ENCODE peak calls at places on chromosomes 13 and 19, in seven cellular contexts. One of them, this sample, is unnamed.

GRCh38 chr19:12111176-12111575 is 29.0 kb downstream of the ZNF20 start:
- DNase-seq in transverse colon: no peak
- DNase-seq in left lung: no peak
- DNase-seq in ovary: no peak
- DNase-seq in astrocyte of the spinal cord: no peak
- DNase-seq in lung: no peak
- DNase-seq in cardiac muscle cell: no peak
- DNase-seq in this sample: no peak

GRCh38 chr13:36919206-36919832 is 719 bp downstream of the SMAD9 start:
- DNase-seq in transverse colon: peak
- DNase-seq in left lung: peak
- DNase-seq in ovary: peak
- DNase-seq in astrocyte of the spinal cord: no peak
- DNase-seq in lung: peak
- DNase-seq in cardiac muscle cell: peak
- DNase-seq in this sample: peak

GRCh38 chr19:40604647-40605200 is 3.6 kb downstream of the LTBP4 start:
- DNase-seq in transverse colon: peak
- DNase-seq in left lung: no peak
- DNase-seq in ovary: peak
- DNase-seq in astrocyte of the spinal cord: no peak
- DNase-seq in lung: no peak
- DNase-seq in cardiac muscle cell: no peak
- DNase-seq in this sample: no peak

GRCh38 chr19:42311612-42312160 is 1.4 kb upstream of the TMEM145 start:
- DNase-seq in transverse colon: no peak
- DNase-seq in left lung: no peak
- DNase-seq in ovary: no peak
- DNase-seq in astrocyte of the spinal cord: no peak
- DNase-seq in lung: no peak
- DNase-seq in cardiac muscle cell: no peak
- DNase-seq in this sample: no peak

GRCh38 chr19:41958367-41959055 is 610 bp downstream of the RABAC1 start:
- DNase-seq in transverse colon: peak
- DNase-seq in left lung: peak
- DNase-seq in ovary: peak
- DNase-seq in astrocyte of the spinal cord: peak
- DNase-seq in lung: peak
- DNase-seq in cardiac muscle cell: peak
- DNase-seq in this sample: peak

GRCh38 chr13:95296326-95296939 is 4.8 kb downstream of the ABCC4 start:
- DNase-seq in transverse colon: peak
- DNase-seq in left lung: no peak
- DNase-seq in ovary: no peak
- DNase-seq in astrocyte of the spinal cord: no peak
- DNase-seq in lung: peak
- DNase-seq in cardiac muscle cell: peak
- DNase-seq in this sample: peak

GRCh38 chr13:41520016-41520698 is 62.8 kb downstream of the RGCC start:
- DNase-seq in transverse colon: no peak
- DNase-seq in left lung: no peak
- DNase-seq in ovary: no peak
- DNase-seq in astrocyte of the spinal cord: no peak
- DNase-seq in lung: no peak
- DNase-seq in cardiac muscle cell: no peak
- DNase-seq in this sample: no peak

GRCh38 chr19:54325194-54325621 is 12.2 kb upstream of the LILRA5 start:
- DNase-seq in transverse colon: no peak
- DNase-seq in left lung: no peak
- DNase-seq in ovary: no peak
- DNase-seq in astrocyte of the spinal cord: peak
- DNase-seq in lung: no peak
- DNase-seq in cardiac muscle cell: peak
- DNase-seq in this sample: peak

GRCh38 chr13:109781384-109782065 is 4.9 kb downstream of the IRS2 start:
- DNase-seq in transverse colon: no peak
- DNase-seq in left lung: peak
- DNase-seq in ovary: peak
- DNase-seq in astrocyte of the spinal cord: peak
- DNase-seq in lung: no peak
- DNase-seq in cardiac muscle cell: no peak
- DNase-seq in this sample: no peak

GRCh38 chr13:77033717-77034302 is 6.9 kb upstream of the FBXL3 start:
- DNase-seq in transverse colon: no peak
- DNase-seq in left lung: no peak
- DNase-seq in ovary: no peak
- DNase-seq in astrocyte of the spinal cord: no peak
- DNase-seq in lung: no peak
- DNase-seq in cardiac muscle cell: no peak
- DNase-seq in this sample: no peak

GRCh38 chr13:66553391-66553790 is 676.7 kb downstream of the PCDH9 start:
- DNase-seq in transverse colon: no peak
- DNase-seq in left lung: no peak
- DNase-seq in ovary: no peak
- DNase-seq in astrocyte of the spinal cord: no peak
- DNase-seq in lung: no peak
- DNase-seq in cardiac muscle cell: peak
- DNase-seq in this sample: peak

GRCh38 chr13:36332986-36333385 is 13.2 kb downstream of the SPART start:
- DNase-seq in transverse colon: no peak
- DNase-seq in left lung: no peak
- DNase-seq in ovary: no peak
- DNase-seq in astrocyte of the spinal cord: peak
- DNase-seq in lung: no peak
- DNase-seq in cardiac muscle cell: peak
- DNase-seq in this sample: peak

GRCh38 chr13:74162782-74163181 is 28.6 kb upstream of the KLF12 start:
- DNase-seq in transverse colon: no peak
- DNase-seq in left lung: no peak
- DNase-seq in ovary: no peak
- DNase-seq in astrocyte of the spinal cord: no peak
- DNase-seq in lung: no peak
- DNase-seq in cardiac muscle cell: no peak
- DNase-seq in this sample: no peak

GRCh38 chr19:29771708-29772415 is 39.9 kb upstream of the CCNE1 start:
- DNase-seq in transverse colon: peak
- DNase-seq in left lung: peak
- DNase-seq in ovary: peak
- DNase-seq in astrocyte of the spinal cord: peak
- DNase-seq in lung: no peak
- DNase-seq in cardiac muscle cell: peak
- DNase-seq in this sample: peak

GRCh38 chr13:113906566-113906965 is 42.7 kb upstream of the GAS6 start:
- DNase-seq in transverse colon: no peak
- DNase-seq in left lung: no peak
- DNase-seq in ovary: no peak
- DNase-seq in astrocyte of the spinal cord: no peak
- DNase-seq in lung: peak
- DNase-seq in cardiac muscle cell: no peak
- DNase-seq in this sample: no peak

GRCh38 chr13:66265446-66265845 is 964.7 kb downstream of the PCDH9 start:
- DNase-seq in transverse colon: no peak
- DNase-seq in left lung: no peak
- DNase-seq in ovary: no peak
- DNase-seq in astrocyte of the spinal cord: peak
- DNase-seq in lung: no peak
- DNase-seq in cardiac muscle cell: no peak
- DNase-seq in this sample: no peak

GRCh38 chr13:65292488-65292901 is 1937.6 kb downstream of the PCDH9 start:
- DNase-seq in transverse colon: no peak
- DNase-seq in left lung: no peak
- DNase-seq in ovary: no peak
- DNase-seq in astrocyte of the spinal cord: peak
- DNase-seq in lung: no peak
- DNase-seq in cardiac muscle cell: peak
- DNase-seq in this sample: peak

GRCh38 chr13:66831317-66831716 is 398.8 kb downstream of the PCDH9 start:
- DNase-seq in transverse colon: no peak
- DNase-seq in left lung: no peak
- DNase-seq in ovary: no peak
- DNase-seq in astrocyte of the spinal cord: no peak
- DNase-seq in lung: no peak
- DNase-seq in cardiac muscle cell: no peak
- DNase-seq in this sample: no peak

GRCh38 chr13:105450784-105451183 is 1084.7 kb downstream of the EFNB2 start:
- DNase-seq in transverse colon: no peak
- DNase-seq in left lung: no peak
- DNase-seq in ovary: no peak
- DNase-seq in astrocyte of the spinal cord: no peak
- DNase-seq in lung: no peak
- DNase-seq in cardiac muscle cell: no peak
- DNase-seq in this sample: no peak

GRCh38 chr13:63024458-63024857 is 1608.8 kb upstream of the PCDH20 start:
- DNase-seq in transverse colon: no peak
- DNase-seq in left lung: no peak
- DNase-seq in ovary: no peak
- DNase-seq in astrocyte of the spinal cord: peak
- DNase-seq in lung: no peak
- DNase-seq in cardiac muscle cell: no peak
- DNase-seq in this sample: peak

GRCh38 chr19:11656535-11656934 is 59.3 kb downstream of the ZNF627 start:
- DNase-seq in transverse colon: no peak
- DNase-seq in left lung: no peak
- DNase-seq in ovary: no peak
- DNase-seq in astrocyte of the spinal cord: no peak
- DNase-seq in lung: no peak
- DNase-seq in cardiac muscle cell: no peak
- DNase-seq in this sample: no peak

GRCh38 chr13:101181076-101181685 is 235.1 kb downstream of the NALCN start:
- DNase-seq in transverse colon: no peak
- DNase-seq in left lung: no peak
- DNase-seq in ovary: no peak
- DNase-seq in astrocyte of the spinal cord: peak
- DNase-seq in lung: no peak
- DNase-seq in cardiac muscle cell: no peak
- DNase-seq in this sample: no peak
- H3K4me3 ChIP-seq in transverse colon: no peak
- H3K4me3 ChIP-seq in left lung: no peak
- H3K4me3 ChIP-seq in ovary: no peak
- H3K4me3 ChIP-seq in astrocyte of the spinal cord: no peak
- H3K4me3 ChIP-seq in lung: no peak
- H3K4me3 ChIP-seq in cardiac muscle cell: no peak
- H3K4me3 ChIP-seq in this sample: no peak

DNA sequence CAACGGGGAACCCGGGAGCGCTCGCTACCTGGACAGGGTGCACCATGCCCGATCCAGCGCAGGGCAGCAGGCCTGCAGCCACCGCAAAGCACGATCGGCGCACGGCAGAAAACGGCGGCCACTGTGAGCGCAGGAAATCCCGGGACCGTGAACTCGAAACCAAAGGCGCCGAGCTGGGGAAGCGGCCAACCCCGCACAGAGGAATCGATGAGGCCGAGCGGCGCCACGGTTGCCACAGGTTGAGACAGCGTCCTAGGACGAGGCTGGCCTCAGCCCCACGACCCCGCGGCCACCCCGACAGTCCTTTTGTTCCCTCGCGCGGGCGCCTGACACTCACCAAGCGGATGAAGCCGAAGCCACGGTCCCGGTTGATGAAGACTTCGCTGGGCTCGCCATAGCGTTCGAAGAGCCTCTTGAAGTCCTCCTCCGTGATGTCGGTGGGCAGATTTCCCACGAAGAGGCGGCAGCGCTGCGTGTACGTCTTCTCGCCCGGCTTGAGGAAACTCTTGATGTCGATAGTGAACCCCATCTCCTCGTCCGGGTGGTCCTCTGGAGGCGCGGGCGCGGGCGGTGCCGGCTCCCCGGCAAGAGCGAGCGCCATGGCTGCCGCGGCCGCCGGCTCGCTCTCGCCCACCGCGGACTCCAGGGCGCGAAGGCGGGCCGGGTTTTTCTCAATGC is 557 bp downstream of the PSPC1 start:
- DNase-seq in transverse colon: peak
- DNase-seq in left lung: peak
- DNase-seq in ovary: peak
- DNase-seq in astrocyte of the spinal cord: peak
- DNase-seq in lung: peak
- DNase-seq in cardiac muscle cell: peak
- DNase-seq in this sample: peak
- TF ChIP-seq CTCF in transverse colon: no peak
- TF ChIP-seq CTCF in left lung: no peak
- TF ChIP-seq CTCF in ovary: no peak
- TF ChIP-seq CTCF in astrocyte of the spinal cord: no peak
- TF ChIP-seq CTCF in lung: no peak
- TF ChIP-seq CTCF in cardiac muscle cell: no peak
- TF ChIP-seq CTCF in this sample: no peak

DNA sequence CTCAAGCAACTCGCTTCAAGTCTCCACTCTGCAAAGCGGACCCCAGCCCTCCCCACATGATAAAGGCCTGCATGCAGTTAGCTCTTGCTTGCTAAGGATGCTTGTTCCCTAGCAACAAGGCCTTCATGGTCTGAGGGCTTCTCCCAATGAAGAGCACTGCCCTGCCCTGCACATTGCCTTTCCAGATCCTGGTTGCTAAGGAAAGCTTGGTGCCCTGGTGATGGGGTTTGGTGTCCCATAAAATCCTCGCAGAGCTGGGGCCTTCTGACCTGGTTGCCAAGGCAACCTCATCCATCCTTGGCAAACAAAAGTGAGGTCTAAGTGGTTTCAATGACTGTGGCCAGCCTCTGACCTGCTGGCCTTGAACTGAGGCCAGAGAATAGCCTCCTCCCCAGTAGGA is 5.9 kb downstream of the DBP start:
- DNase-seq in transverse colon: no peak
- DNase-seq in left lung: no peak
- DNase-seq in ovary: no peak
- DNase-seq in astrocyte of the spinal cord: no peak
- DNase-seq in lung: no peak
- DNase-seq in cardiac muscle cell: no peak
- DNase-seq in this sample: no peak
- H3K4me3 ChIP-seq in transverse colon: no peak
- H3K4me3 ChIP-seq in left lung: no peak
- H3K4me3 ChIP-seq in ovary: no peak
- H3K4me3 ChIP-seq in astrocyte of the spinal cord: no peak
- H3K4me3 ChIP-seq in lung: no peak
- H3K4me3 ChIP-seq in cardiac muscle cell: no peak
- H3K4me3 ChIP-seq in this sample: peak

GRCh38 chr13:48679941-48680630 is 26.4 kb downstream of the CYSLTR2 start:
- DNase-seq in transverse colon: no peak
- DNase-seq in left lung: no peak
- DNase-seq in ovary: no peak
- DNase-seq in astrocyte of the spinal cord: no peak
- DNase-seq in lung: no peak
- DNase-seq in cardiac muscle cell: no peak
- DNase-seq in this sample: no peak
- TF ChIP-seq CTCF in transverse colon: no peak
- TF ChIP-seq CTCF in left lung: no peak
- TF ChIP-seq CTCF in ovary: no peak
- TF ChIP-seq CTCF in astrocyte of the spinal cord: no peak
- TF ChIP-seq CTCF in lung: no peak
- TF ChIP-seq CTCF in cardiac muscle cell: no peak
- TF ChIP-seq CTCF in this sample: no peak